ENCODE peak calls at places on chromosomes 6 and 20, in six cellular contexts. N, I, C, M, H and S are unnamed samples.

GRCh38 chr20:3673551-3674070 is 8.2 kb downstream of the ADAM33 start:
- DNase-seq in H (no peak), C (no peak), M (no peak), N (no peak), I (no peak), S (no peak)

GRCh38 chr6:107690864-107691661 is 133.1 kb downstream of the SCML4 start:
- DNase-seq in N (no peak), I (peak; percentile 91), H (no peak), C (no peak), M (no peak), S (peak; percentile 59)

GRCh38 chr6:135274561-135275293 is 93.6 kb downstream of the MYB start:
- DNase-seq in H (no peak), M (no peak), C (no peak), N (no peak), I (no peak), S (peak; percentile 45)

GRCh38 chr6:26363882-26364825 is 844 bp upstream of the BTN3A2 start:
- DNase-seq in C (no peak), I (peak; percentile 20), N (no peak), H (no peak), M (no peak), S (no peak)

GRCh38 chr6:114151070-114151685 is 180.2 kb upstream of the HDAC2 start:
- DNase-seq in I (no peak), H (no peak), C (no peak), M (no peak), N (no peak), S (no peak)

GRCh38 chr20:62355527-62356142 is 11.5 kb downstream of the LAMA5 start:
- DNase-seq in C (no peak), N (no peak), M (no peak), I (peak; percentile 50), H (no peak), S (peak; percentile 43)

GRCh38 chr6:20455175-20456075 is 53.7 kb downstream of the E2F3 start:
- DNase-seq in H (no peak), I (peak; percentile 32), M (no peak), N (no peak), C (no peak), S (peak; percentile 56)

GRCh38 chr6:99836471-99836870 is 157.6 kb downstream of the MCHR2 start:
- DNase-seq in M (no peak), N (no peak), H (no peak), I (no peak), C (no peak), S (no peak)

GRCh38 chr20:48352628-48353027 is 475.2 kb downstream of the PREX1 start:
- DNase-seq in N (no peak), H (no peak), M (no peak), C (no peak), I (no peak), S (no peak)

GRCh38 chr6:145175470-145175869 is 559.9 kb downstream of the EPM2A start:
- DNase-seq in H (no peak), M (no peak), C (no peak), I (no peak), N (no peak), S (no peak)

GRCh38 chr20:35883778-35884540 is 70.3 kb downstream of the SCAND1 start:
- DNase-seq in H (peak; percentile 30), I (peak; percentile 99), C (peak; percentile 91), N (peak; percentile 28), M (peak; percentile 36), S (peak; percentile 100)

GRCh38 chr6:98467902-98468301 is 366.5 kb upstream of the POU3F2 start:
- DNase-seq in I (no peak), N (no peak), H (no peak), C (no peak), M (no peak), S (no peak)